ENCODE peak calls at places on chromosomes 1 and 21, in four cellular contexts. One of them, this sample, is unnamed.

GRCh38 chr1:247448107-247448778 is 9.7 kb downstream of the OR2B11 start:
- DNase-seq in nephron progenitor cell: peak; percentile 39
- DNase-seq in WTC11: peak; percentile 74
- DNase-seq in stimulated activated CD4-positive, alpha-beta T cell treated with anti-CD3 and anti-CD28 coated beads, Interleukin-4, amount 100 ng/mL, for 1 hour: peak; percentile 44
- DNase-seq in this sample: no peak

GRCh38 chr1:228860911-228861829 is 125.9 kb downstream of the RHOU start:
- DNase-seq in nephron progenitor cell: peak; percentile 34
- DNase-seq in WTC11: no peak
- DNase-seq in stimulated activated CD4-positive, alpha-beta T cell treated with anti-CD3 and anti-CD28 coated beads, Interleukin-4, amount 100 ng/mL, for 1 hour: no peak
- DNase-seq in this sample: no peak

GRCh38 chr21:37000381-37000780 is 6.1 kb upstream of the RIPPLY3 start:
- DNase-seq in stimulated activated CD4-positive, alpha-beta T cell treated with anti-CD3 and anti-CD28 coated beads, Interleukin-4, amount 100 ng/mL, for 1 hour: no peak
- DNase-seq in WTC11: no peak
- DNase-seq in nephron progenitor cell: no peak
- DNase-seq in this sample: no peak

GRCh38 chr1:83583351-83584014 is 415.4 kb downstream of the TTLL7 start:
- DNase-seq in WTC11: peak; percentile 20
- DNase-seq in nephron progenitor cell: no peak
- DNase-seq in stimulated activated CD4-positive, alpha-beta T cell treated with anti-CD3 and anti-CD28 coated beads, Interleukin-4, amount 100 ng/mL, for 1 hour: peak; percentile 13
- DNase-seq in this sample: no peak

GRCh38 chr1:29823536-29823935 is 587.2 kb downstream of the PTPRU start:
- DNase-seq in nephron progenitor cell: no peak
- DNase-seq in stimulated activated CD4-positive, alpha-beta T cell treated with anti-CD3 and anti-CD28 coated beads, Interleukin-4, amount 100 ng/mL, for 1 hour: no peak
- DNase-seq in WTC11: no peak
- DNase-seq in this sample: no peak

GRCh38 chr1:93495911-93496310 is 48.0 kb downstream of the FNBP1L start:
- DNase-seq in WTC11: no peak
- DNase-seq in stimulated activated CD4-positive, alpha-beta T cell treated with anti-CD3 and anti-CD28 coated beads, Interleukin-4, amount 100 ng/mL, for 1 hour: no peak
- DNase-seq in nephron progenitor cell: no peak
- DNase-seq in this sample: no peak

GRCh38 chr1:78055565-78056132 is 9.9 kb downstream of the GIPC2 start:
- DNase-seq in stimulated activated CD4-positive, alpha-beta T cell treated with anti-CD3 and anti-CD28 coated beads, Interleukin-4, amount 100 ng/mL, for 1 hour: no peak
- DNase-seq in WTC11: no peak
- DNase-seq in nephron progenitor cell: no peak
- DNase-seq in this sample: no peak

GRCh38 chr1:246836169-246836568 is 95.6 kb downstream of the AHCTF1 start:
- DNase-seq in nephron progenitor cell: no peak
- DNase-seq in WTC11: no peak
- DNase-seq in stimulated activated CD4-positive, alpha-beta T cell treated with anti-CD3 and anti-CD28 coated beads, Interleukin-4, amount 100 ng/mL, for 1 hour: no peak
- DNase-seq in this sample: no peak

GRCh38 chr1:183583466-183583865 is 6.8 kb downstream of the NCF2 start:
- DNase-seq in WTC11: no peak
- DNase-seq in nephron progenitor cell: no peak
- DNase-seq in stimulated activated CD4-positive, alpha-beta T cell treated with anti-CD3 and anti-CD28 coated beads, Interleukin-4, amount 100 ng/mL, for 1 hour: no peak
- DNase-seq in this sample: no peak

GRCh38 chr1:204199579-204199978 is 3.3 kb upstream of the KISS1 start:
- DNase-seq in nephron progenitor cell: no peak
- DNase-seq in WTC11: no peak
- DNase-seq in stimulated activated CD4-positive, alpha-beta T cell treated with anti-CD3 and anti-CD28 coated beads, Interleukin-4, amount 100 ng/mL, for 1 hour: no peak
- DNase-seq in this sample: no peak

GRCh38 chr1:167517535-167518330 is 596 bp downstream of the CD247 start:
- DNase-seq in stimulated activated CD4-positive, alpha-beta T cell treated with anti-CD3 and anti-CD28 coated beads, Interleukin-4, amount 100 ng/mL, for 1 hour: peak; percentile 88
- DNase-seq in nephron progenitor cell: no peak
- DNase-seq in WTC11: no peak
- DNase-seq in this sample: no peak

GRCh38 chr1:33654267-33654832 is 181.9 kb downstream of the ZSCAN20 start:
- DNase-seq in WTC11: peak; percentile 40
- DNase-seq in nephron progenitor cell: peak; percentile 31
- DNase-seq in stimulated activated CD4-positive, alpha-beta T cell treated with anti-CD3 and anti-CD28 coated beads, Interleukin-4, amount 100 ng/mL, for 1 hour: no peak
- DNase-seq in this sample: no peak

GRCh38 chr1:16174261-16174871 is 18.5 kb upstream of the EPHA2 start:
- DNase-seq in stimulated activated CD4-positive, alpha-beta T cell treated with anti-CD3 and anti-CD28 coated beads, Interleukin-4, amount 100 ng/mL, for 1 hour: no peak
- DNase-seq in WTC11: no peak
- DNase-seq in nephron progenitor cell: no peak
- DNase-seq in this sample: peak; percentile 71

GRCh38 chr1:165877940-165878556 is 50.6 kb downstream of the UCK2 start:
- DNase-seq in nephron progenitor cell: no peak
- DNase-seq in stimulated activated CD4-positive, alpha-beta T cell treated with anti-CD3 and anti-CD28 coated beads, Interleukin-4, amount 100 ng/mL, for 1 hour: no peak
- DNase-seq in WTC11: no peak
- DNase-seq in this sample: no peak

GRCh38 chr1:159015440-159015909 is 5.8 kb downstream of the IFI16 start:
- DNase-seq in WTC11: no peak
- DNase-seq in nephron progenitor cell: no peak
- DNase-seq in stimulated activated CD4-positive, alpha-beta T cell treated with anti-CD3 and anti-CD28 coated beads, Interleukin-4, amount 100 ng/mL, for 1 hour: peak; percentile 55
- DNase-seq in this sample: no peak

GRCh38 chr1:67683736-67684525 is 1.1 kb upstream of the GADD45A start:
- DNase-seq in WTC11: no peak
- DNase-seq in stimulated activated CD4-positive, alpha-beta T cell treated with anti-CD3 and anti-CD28 coated beads, Interleukin-4, amount 100 ng/mL, for 1 hour: peak; percentile 47
- DNase-seq in nephron progenitor cell: no peak
- DNase-seq in this sample: no peak

GRCh38 chr1:106986603-106987002 is 69.9 kb upstream of the PRMT6 start:
- DNase-seq in stimulated activated CD4-positive, alpha-beta T cell treated with anti-CD3 and anti-CD28 coated beads, Interleukin-4, amount 100 ng/mL, for 1 hour: no peak
- DNase-seq in nephron progenitor cell: no peak
- DNase-seq in WTC11: no peak
- DNase-seq in this sample: no peak

GRCh38 chr1:204685236-204686006 is at the start of gene LRRN2:
- DNase-seq in nephron progenitor cell: peak; percentile 61
- DNase-seq in stimulated activated CD4-positive, alpha-beta T cell treated with anti-CD3 and anti-CD28 coated beads, Interleukin-4, amount 100 ng/mL, for 1 hour: no peak
- DNase-seq in WTC11: peak; percentile 42
- DNase-seq in this sample: no peak

GRCh38 chr1:5645135-5645399 is 347.2 kb downstream of the NPHP4 start:
- DNase-seq in nephron progenitor cell: no peak
- DNase-seq in WTC11: no peak
- DNase-seq in stimulated activated CD4-positive, alpha-beta T cell treated with anti-CD3 and anti-CD28 coated beads, Interleukin-4, amount 100 ng/mL, for 1 hour: no peak
- DNase-seq in this sample: no peak

GRCh38 chr1:11944358-11944981 is 10.0 kb downstream of the PLOD1 start:
- DNase-seq in WTC11: peak; percentile 58
- DNase-seq in stimulated activated CD4-positive, alpha-beta T cell treated with anti-CD3 and anti-CD28 coated beads, Interleukin-4, amount 100 ng/mL, for 1 hour: no peak
- DNase-seq in nephron progenitor cell: peak; percentile 58
- DNase-seq in this sample: no peak

GRCh38 chr1:234848972-234849641 is 239.1 kb upstream of the IRF2BP2 start:
- DNase-seq in nephron progenitor cell: no peak
- DNase-seq in WTC11: no peak
- DNase-seq in stimulated activated CD4-positive, alpha-beta T cell treated with anti-CD3 and anti-CD28 coated beads, Interleukin-4, amount 100 ng/mL, for 1 hour: no peak
- DNase-seq in this sample: no peak

GRCh38 chr1:97094257-97094972 is 372.8 kb downstream of the PTBP2 start:
- DNase-seq in nephron progenitor cell: no peak
- DNase-seq in stimulated activated CD4-positive, alpha-beta T cell treated with anti-CD3 and anti-CD28 coated beads, Interleukin-4, amount 100 ng/mL, for 1 hour: no peak
- DNase-seq in WTC11: no peak
- DNase-seq in this sample: no peak